ENCODE peak calls at places on chromosomes 11 and 22, in eight cellular contexts. One of them, this sample, is unnamed. For H3K27me3, the result is how much of the 10 kb centered on the place peaks cover.

GRCh38 chr22:38187413-38188212 is 6.0 kb upstream of the PLA2G6 start:
- DNase-seq in heart right ventricle: no peak
- DNase-seq in pancreas: no peak
- DNase-seq in neuronal stem cell: no peak
- DNase-seq in body of pancreas: peak
- DNase-seq in uterus: no peak
- DNase-seq in H7: no peak
- DNase-seq in bronchial epithelial cell: peak
- DNase-seq in this sample: no peak

GRCh38 chr11:72738199-72739141 is 13.7 kb downstream of the ARAP1 start:
- DNase-seq in heart right ventricle: no peak
- DNase-seq in pancreas: peak
- DNase-seq in neuronal stem cell: no peak
- DNase-seq in body of pancreas: no peak
- DNase-seq in uterus: no peak
- DNase-seq in H7: peak
- DNase-seq in bronchial epithelial cell: peak
- DNase-seq in this sample: no peak

GRCh38 chr11:46493786-46494185 is 100.0 kb downstream of the AMBRA1 start:
- DNase-seq in heart right ventricle: no peak
- DNase-seq in pancreas: no peak
- DNase-seq in neuronal stem cell: no peak
- DNase-seq in body of pancreas: no peak
- DNase-seq in uterus: peak
- DNase-seq in H7: no peak
- DNase-seq in bronchial epithelial cell: no peak
- DNase-seq in this sample: no peak

GRCh38 chr11:11230802-11231562 is 122.1 kb downstream of the CSNK2A3 start:
- DNase-seq in heart right ventricle: no peak
- DNase-seq in pancreas: no peak
- DNase-seq in neuronal stem cell: no peak
- DNase-seq in body of pancreas: no peak
- DNase-seq in uterus: no peak
- DNase-seq in H7: peak
- DNase-seq in bronchial epithelial cell: no peak
- DNase-seq in this sample: no peak

GRCh38 chr11:121210445-121210970 is 82.1 kb upstream of the SC5D start:
- DNase-seq in heart right ventricle: no peak
- DNase-seq in pancreas: no peak
- DNase-seq in neuronal stem cell: no peak
- DNase-seq in body of pancreas: no peak
- DNase-seq in uterus: no peak
- DNase-seq in H7: no peak
- DNase-seq in bronchial epithelial cell: no peak
- DNase-seq in this sample: no peak

GRCh38 chr11:7196396-7197146 is 55.1 kb upstream of the SYT9 start:
- DNase-seq in heart right ventricle: no peak
- DNase-seq in pancreas: no peak
- DNase-seq in neuronal stem cell: no peak
- DNase-seq in body of pancreas: no peak
- DNase-seq in uterus: no peak
- DNase-seq in H7: no peak
- DNase-seq in bronchial epithelial cell: no peak
- DNase-seq in this sample: no peak

GRCh38 chr11:102267602-102268001 is 49.7 kb upstream of the BIRC3 start:
- DNase-seq in heart right ventricle: no peak
- DNase-seq in pancreas: no peak
- DNase-seq in neuronal stem cell: no peak
- DNase-seq in body of pancreas: no peak
- DNase-seq in uterus: no peak
- DNase-seq in H7: no peak
- DNase-seq in bronchial epithelial cell: peak
- DNase-seq in this sample: no peak

GRCh38 chr11:58629857-58630256 is 7.4 kb downstream of the CNTF start:
- DNase-seq in heart right ventricle: no peak
- DNase-seq in pancreas: no peak
- DNase-seq in neuronal stem cell: no peak
- DNase-seq in body of pancreas: peak
- DNase-seq in uterus: no peak
- DNase-seq in H7: peak
- DNase-seq in bronchial epithelial cell: peak
- DNase-seq in this sample: no peak

GRCh38 chr11:60844870-60845221 is 2.9 kb downstream of the CCDC86 start:
- DNase-seq in heart right ventricle: no peak
- DNase-seq in pancreas: no peak
- DNase-seq in neuronal stem cell: no peak
- DNase-seq in body of pancreas: no peak
- DNase-seq in uterus: no peak
- DNase-seq in H7: no peak
- DNase-seq in bronchial epithelial cell: no peak
- DNase-seq in this sample: no peak

GRCh38 chr11:78262710-78263109 is 74.0 kb downstream of the USP35 start:
- DNase-seq in heart right ventricle: no peak
- DNase-seq in pancreas: no peak
- DNase-seq in neuronal stem cell: no peak
- DNase-seq in body of pancreas: no peak
- DNase-seq in uterus: no peak
- DNase-seq in H7: no peak
- DNase-seq in bronchial epithelial cell: no peak
- DNase-seq in this sample: no peak

GRCh38 chr11:120210651-120211521 is at the start of gene OAF:
- DNase-seq in heart right ventricle: peak
- DNase-seq in pancreas: peak
- DNase-seq in neuronal stem cell: peak
- DNase-seq in body of pancreas: peak
- DNase-seq in uterus: peak
- DNase-seq in H7: peak
- DNase-seq in bronchial epithelial cell: peak
- DNase-seq in this sample: peak

DNA sequence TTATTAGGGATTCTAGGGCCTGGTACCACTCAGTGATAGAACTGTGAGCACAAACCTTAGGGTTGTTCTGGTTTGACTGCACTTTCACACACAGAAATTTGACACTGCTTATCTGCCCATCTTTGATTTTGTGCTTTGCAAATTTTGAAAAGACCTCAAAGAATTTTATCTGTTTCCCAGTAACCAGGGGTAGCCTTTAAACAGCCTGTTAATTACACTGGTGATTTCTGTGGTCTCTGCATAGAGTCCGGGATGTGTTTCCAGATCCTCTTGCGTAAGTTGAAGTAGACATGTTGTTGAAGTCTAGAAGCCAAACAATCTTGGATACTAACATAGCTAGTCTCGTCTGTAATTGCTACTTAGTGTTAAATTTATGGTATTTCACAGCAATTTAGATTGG is 75.3 kb downstream of the C22orf31 start:
- DNase-seq in heart right ventricle: no peak
- DNase-seq in pancreas: no peak
- DNase-seq in neuronal stem cell: no peak
- DNase-seq in body of pancreas: no peak
- DNase-seq in uterus: no peak
- DNase-seq in H7: no peak
- DNase-seq in bronchial epithelial cell: no peak
- DNase-seq in this sample: no peak
- H3K4me3 ChIP-seq in heart right ventricle: no peak
- H3K4me3 ChIP-seq in pancreas: no peak
- H3K4me3 ChIP-seq in neuronal stem cell: no peak
- H3K4me3 ChIP-seq in body of pancreas: no peak
- H3K4me3 ChIP-seq in uterus: no peak
- H3K4me3 ChIP-seq in H7: no peak
- H3K4me3 ChIP-seq in bronchial epithelial cell: no peak
- H3K4me3 ChIP-seq in this sample: no peak

DNA sequence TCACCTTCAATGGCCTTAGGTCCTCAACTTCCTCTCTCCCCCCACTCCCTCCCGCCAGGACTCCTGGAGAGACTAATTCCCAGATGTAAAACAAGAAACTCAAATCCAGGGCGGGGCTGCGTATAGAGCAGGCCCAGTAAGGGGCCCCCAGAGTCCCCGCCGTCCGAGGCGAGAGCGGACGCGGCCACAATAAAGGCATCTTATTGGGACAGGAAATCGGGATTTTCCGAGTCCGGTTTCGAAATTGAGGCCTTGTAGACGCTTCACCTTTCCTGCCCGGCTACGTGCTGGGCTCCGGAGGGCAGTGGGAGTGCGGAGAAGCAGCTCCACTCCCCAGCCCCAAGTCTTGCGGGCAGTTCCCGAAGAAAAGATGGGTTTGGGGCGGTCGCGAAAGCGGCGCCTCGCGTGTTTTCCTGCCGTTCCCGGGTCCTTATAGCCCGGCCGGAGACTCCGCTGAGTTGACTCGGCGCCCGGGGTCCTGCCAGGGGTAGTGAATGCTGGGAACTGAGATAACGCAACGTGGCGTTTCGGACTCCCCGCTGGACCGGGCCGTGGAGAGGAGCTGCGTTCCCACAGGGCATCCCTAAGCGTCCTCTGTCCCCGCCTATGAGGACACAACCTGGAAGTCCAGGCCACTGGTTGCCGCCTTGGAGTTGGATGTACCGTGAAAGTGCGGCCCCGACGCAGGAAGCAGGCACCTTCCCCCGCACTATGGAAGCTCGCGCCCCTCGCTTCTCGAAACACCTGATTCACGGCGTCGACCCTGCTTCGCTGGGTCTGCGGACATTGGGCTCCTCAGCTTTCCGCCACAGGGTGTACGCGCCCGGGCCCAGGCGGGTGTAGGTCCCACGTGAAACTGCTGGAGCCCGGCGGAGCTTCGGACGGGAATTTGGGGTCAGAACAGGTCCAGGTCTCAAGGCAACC is 4.8 kb upstream of the CHRM1 start:
- DNase-seq in heart right ventricle: no peak
- DNase-seq in pancreas: no peak
- DNase-seq in neuronal stem cell: no peak
- DNase-seq in body of pancreas: no peak
- DNase-seq in uterus: no peak
- DNase-seq in H7: peak
- DNase-seq in bronchial epithelial cell: no peak
- DNase-seq in this sample: no peak
- H3K27me3 ChIP-seq in heart right ventricle: half or more
- H3K27me3 ChIP-seq in pancreas: under half
- H3K27me3 ChIP-seq in neuronal stem cell: half or more
- H3K27me3 ChIP-seq in body of pancreas: under half
- H3K27me3 ChIP-seq in uterus: under half
- H3K27me3 ChIP-seq in H7: half or more
- H3K27me3 ChIP-seq in bronchial epithelial cell: half or more
- H3K27me3 ChIP-seq in this sample: half or more

GRCh38 chr11:111603633-111604130 is 1.4 kb downstream of the SIK2 start:
- DNase-seq in heart right ventricle: no peak
- DNase-seq in pancreas: no peak
- DNase-seq in neuronal stem cell: no peak
- DNase-seq in body of pancreas: no peak
- DNase-seq in uterus: no peak
- DNase-seq in H7: no peak
- DNase-seq in bronchial epithelial cell: peak
- DNase-seq in this sample: no peak

GRCh38 chr11:111605681-111606080 is 3.4 kb downstream of the SIK2 start:
- DNase-seq in heart right ventricle: no peak
- DNase-seq in pancreas: no peak
- DNase-seq in neuronal stem cell: no peak
- DNase-seq in body of pancreas: no peak
- DNase-seq in uterus: no peak
- DNase-seq in H7: no peak
- DNase-seq in bronchial epithelial cell: no peak
- DNase-seq in this sample: no peak

GRCh38 chr11:111604392-111605009 is 2.3 kb downstream of the SIK2 start:
- DNase-seq in heart right ventricle: no peak
- DNase-seq in pancreas: no peak
- DNase-seq in neuronal stem cell: peak
- DNase-seq in body of pancreas: no peak
- DNase-seq in uterus: no peak
- DNase-seq in H7: peak
- DNase-seq in bronchial epithelial cell: peak
- DNase-seq in this sample: no peak

GRCh38 chr11:111606986-111607385 is 4.7 kb downstream of the SIK2 start:
- DNase-seq in heart right ventricle: no peak
- DNase-seq in pancreas: no peak
- DNase-seq in neuronal stem cell: no peak
- DNase-seq in body of pancreas: no peak
- DNase-seq in uterus: no peak
- DNase-seq in H7: no peak
- DNase-seq in bronchial epithelial cell: no peak
- DNase-seq in this sample: no peak

DNA sequence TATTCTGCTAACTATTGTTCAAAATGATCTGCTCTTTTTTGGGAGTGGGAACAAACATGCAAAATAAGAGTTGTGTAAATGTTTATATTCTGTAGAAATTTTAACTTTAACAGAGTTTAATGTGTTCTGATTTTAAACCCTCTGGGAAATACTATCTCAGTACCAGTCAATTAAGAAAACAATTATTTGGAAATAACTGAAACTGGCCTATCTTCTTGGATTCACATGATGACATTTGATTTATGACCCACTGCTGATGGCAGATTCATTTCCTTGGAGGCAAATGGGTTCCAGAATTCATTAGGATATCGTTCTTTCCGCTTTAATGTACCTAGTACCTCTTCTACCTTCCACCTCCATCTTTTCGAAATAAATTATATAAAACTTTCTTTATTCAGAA is 5.5 kb downstream of the SIK2 start:
- DNase-seq in heart right ventricle: no peak
- DNase-seq in pancreas: no peak
- DNase-seq in neuronal stem cell: no peak
- DNase-seq in body of pancreas: no peak
- DNase-seq in uterus: no peak
- DNase-seq in H7: no peak
- DNase-seq in bronchial epithelial cell: no peak
- DNase-seq in this sample: no peak
- H3K4me3 ChIP-seq in heart right ventricle: no peak
- H3K4me3 ChIP-seq in pancreas: no peak
- H3K4me3 ChIP-seq in neuronal stem cell: no peak
- H3K4me3 ChIP-seq in body of pancreas: no peak
- H3K4me3 ChIP-seq in uterus: no peak
- H3K4me3 ChIP-seq in H7: no peak
- H3K4me3 ChIP-seq in bronchial epithelial cell: no peak
- H3K4me3 ChIP-seq in this sample: no peak

GRCh38 chr11:65797711-65798110 is 10.8 kb downstream of the OVOL1 start:
- DNase-seq in heart right ventricle: no peak
- DNase-seq in pancreas: no peak
- DNase-seq in neuronal stem cell: no peak
- DNase-seq in body of pancreas: no peak
- DNase-seq in uterus: no peak
- DNase-seq in H7: no peak
- DNase-seq in bronchial epithelial cell: no peak
- DNase-seq in this sample: no peak

GRCh38 chr11:65802841-65803240 is 16.0 kb downstream of the OVOL1 start:
- DNase-seq in heart right ventricle: no peak
- DNase-seq in pancreas: no peak
- DNase-seq in neuronal stem cell: no peak
- DNase-seq in body of pancreas: no peak
- DNase-seq in uterus: no peak
- DNase-seq in H7: peak
- DNase-seq in bronchial epithelial cell: no peak
- DNase-seq in this sample: no peak

GRCh38 chr11:65803797-65804492 is 17.1 kb downstream of the OVOL1 start:
- DNase-seq in heart right ventricle: no peak
- DNase-seq in pancreas: no peak
- DNase-seq in neuronal stem cell: no peak
- DNase-seq in body of pancreas: no peak
- DNase-seq in uterus: no peak
- DNase-seq in H7: peak
- DNase-seq in bronchial epithelial cell: no peak
- DNase-seq in this sample: no peak

GRCh38 chr11:65798882-65799281 is 12.0 kb downstream of the OVOL1 start:
- DNase-seq in heart right ventricle: no peak
- DNase-seq in pancreas: no peak
- DNase-seq in neuronal stem cell: no peak
- DNase-seq in body of pancreas: no peak
- DNase-seq in uterus: no peak
- DNase-seq in H7: peak
- DNase-seq in bronchial epithelial cell: no peak
- DNase-seq in this sample: no peak

GRCh38 chr11:65801153-65801987 is 14.5 kb downstream of the OVOL1 start:
- DNase-seq in heart right ventricle: no peak
- DNase-seq in pancreas: no peak
- DNase-seq in neuronal stem cell: no peak
- DNase-seq in body of pancreas: no peak
- DNase-seq in uterus: no peak
- DNase-seq in H7: peak
- DNase-seq in bronchial epithelial cell: no peak
- DNase-seq in this sample: no peak
- H3K27me3 ChIP-seq in heart right ventricle: half or more
- H3K27me3 ChIP-seq in pancreas: under half
- H3K27me3 ChIP-seq in neuronal stem cell: under half
- H3K27me3 ChIP-seq in body of pancreas: under half
- H3K27me3 ChIP-seq in uterus: under half
- H3K27me3 ChIP-seq in H7: under half
- H3K27me3 ChIP-seq in bronchial epithelial cell: under half
- H3K27me3 ChIP-seq in this sample: half or more

This sample was measured in SJSA1.